ENCODE peak calls at places on chromosomes 16 and 17, in seven cellular contexts. V is BJ, P is neural crest cell, D is GM06990, O is NCI-H524, T is HT1080, K is endothelial cell. U is an unnamed sample.

GRCh38 chr17:40122944-40123810 is 1.4 kb downstream of the MSL1 start:
- DNase-seq in V (no peak), P (peak), D (peak), O (peak), T (no peak), K (peak), U (no peak)

GRCh38 chr16:19410435-19411153 is 7.1 kb upstream of the TMC5 start:
- DNase-seq in V (no peak), P (peak), D (peak), O (no peak), T (no peak), K (peak), U (no peak)

GRCh38 chr17:34579979-34580684 is 750 bp downstream of the TMEM132E start:
- DNase-seq in V (no peak), P (no peak), D (no peak), O (no peak), T (no peak), K (peak), U (no peak)

GRCh38 chr17:69287168-69287567 is 39.8 kb downstream of the ABCA5 start:
- DNase-seq in V (no peak), P (no peak), D (no peak), O (no peak), T (peak), K (no peak), U (no peak)

GRCh38 chr17:21019976-21020575 is 22.7 kb downstream of the USP22 start:
- DNase-seq in V (no peak), P (no peak), D (no peak), O (peak), T (no peak), K (no peak), U (no peak)

GRCh38 chr16:19696312-19696711 is 21.7 kb downstream of the KNOP1 start:
- DNase-seq in V (peak), P (no peak), D (no peak), O (no peak), T (peak), K (no peak), U (no peak)

GRCh38 chr17:78241277-78242023 is 10.0 kb downstream of the TMEM235 start:
- DNase-seq in V (no peak), P (no peak), D (no peak), O (peak), T (peak), K (no peak), U (no peak)

GRCh38 chr17:56629450-56630187 is 36.1 kb downstream of the NOG start:
- DNase-seq in V (no peak), P (peak), D (no peak), O (no peak), T (peak), K (peak), U (peak)

U was measured in amniotic stem cell.